ENCODE peak calls at places on chromosomes 4 and X, in six cellular contexts. I is mammary epithelial cell, O is transverse colon, Z is Caco-2, G is endothelial cell of umbilical vein, K is upper lobe of right lung. W is an unnamed sample.

GRCh38 chr4:155207534-155208257 is 740 bp upstream of the NPY2R start:
- DNase-seq in I (peak; percentile 1), O (peak; percentile 7), Z (no peak), G (peak; percentile 26), K (no peak), W (no peak)

GRCh38 chr4:93184093-93184492 is 644.5 kb upstream of the ATOH1 start:
- DNase-seq in I (no peak), O (no peak), Z (no peak), G (no peak), K (no peak), W (no peak)

GRCh38 chr4:3304831-3305609 is 12.2 kb downstream of the RGS12 start:
- DNase-seq in I (no peak), O (no peak), Z (no peak), G (peak; percentile 76), K (peak; percentile 56), W (no peak)

GRCh38 chr4:5973033-5973432 is 45.2 kb downstream of the C4orf50 start:
- DNase-seq in I (no peak), O (no peak), Z (no peak), G (no peak), K (peak; percentile 31), W (no peak)

GRCh38 chr4:54473077-54473545 is 184.6 kb upstream of the KIT start:
- DNase-seq in I (peak; percentile 32), O (no peak), Z (peak; percentile 39), G (no peak), K (no peak), W (no peak)

GRCh38 chr4:183838987-183839712 is 66.0 kb upstream of the STOX2 start:
- DNase-seq in I (no peak), O (no peak), Z (no peak), G (peak; percentile 22), K (no peak), W (no peak)

GRCh38 chr4:142396279-142396678 is 449.8 kb downstream of the INPP4B start:
- DNase-seq in I (peak; percentile 73), O (no peak), Z (no peak), G (peak; percentile 42), K (no peak), W (no peak)

GRCh38 chrX:292900-293897 is 12.0 kb downstream of the PLCXD1 start:
- DNase-seq in I (no peak), O (no peak), Z (no peak), G (no peak), K (peak; percentile 56), W (no peak)

GRCh38 chrX:124098089-124098488 is 136.6 kb downstream of the STAG2 start:
- DNase-seq in I (peak; percentile 8), O (no peak), Z (no peak), G (peak; percentile 15), K (no peak), W (no peak)

GRCh38 chrX:71198066-71198465 is 25.0 kb upstream of the GJB1 start:
- DNase-seq in I (no peak), O (no peak), Z (no peak), G (no peak), K (no peak), W (no peak)

GRCh38 chrX:79572566-79572965 is 205.4 kb upstream of the ITM2A start:
- DNase-seq in I (no peak), O (no peak), Z (no peak), G (no peak), K (no peak), W (no peak)

GRCh38 chr4:87937523-87937922 is 38.0 kb upstream of the SPP1 start:
- DNase-seq in I (no peak), O (no peak), Z (no peak), G (no peak), K (no peak), W (no peak)

GRCh38 chr4:183499389-183499788 is 5.5 kb upstream of the ING2 start:
- DNase-seq in I (no peak), O (no peak), Z (no peak), G (peak; percentile 73), K (no peak), W (no peak)

GRCh38 chr4:48028654-48029053 is 12.1 kb downstream of the NIPAL1 start:
- DNase-seq in I (no peak), O (no peak), Z (no peak), G (no peak), K (no peak), W (no peak)

GRCh38 chr4:164536829-164537228 is 217.1 kb upstream of the SMIM31 start:
- DNase-seq in I (peak; percentile 96), O (no peak), Z (no peak), G (no peak), K (no peak), W (peak; percentile 4)

GRCh38 chrX:94454606-94455005 is 780.6 kb downstream of the FAM133A start:
- DNase-seq in I (no peak), O (no peak), Z (no peak), G (no peak), K (no peak), W (no peak)

GRCh38 chr4:8573266-8573665 is 6.9 kb upstream of the GPR78 start:
- DNase-seq in I (no peak), O (no peak), Z (peak; percentile 9), G (no peak), K (peak; percentile 28), W (no peak)

GRCh38 chr4:186291256-186291890 is 25.4 kb downstream of the F11 start:
- DNase-seq in I (no peak), O (no peak), Z (no peak), G (no peak), K (no peak), W (no peak)

GRCh38 chrX:17707731-17708130 is 29.6 kb upstream of the SCML1 start:
- DNase-seq in I (peak; percentile 33), O (no peak), Z (no peak), G (no peak), K (no peak), W (no peak)

GRCh38 chr4:89836031-89836777 is 757 bp downstream of the SNCA start:
- DNase-seq in I (peak; percentile 47), O (no peak), Z (no peak), G (peak; percentile 42), K (peak; percentile 58), W (no peak)

GRCh38 chrX:149830192-149830873 is 48.6 kb downstream of the MAGEA9 start:
- DNase-seq in I (peak; percentile 42), O (no peak), Z (no peak), G (peak; percentile 2), K (no peak), W (no peak)

GRCh38 chr4:95300304-95300703 is 248.5 kb downstream of the UNC5C start:
- DNase-seq in I (no peak), O (no peak), Z (no peak), G (peak; percentile 16), K (no peak), W (no peak)

GRCh38 chrX:39900788-39901170 is 197.0 kb downstream of the BCOR start:
- DNase-seq in I (no peak), O (no peak), Z (no peak), G (no peak), K (no peak), W (no peak)

DNA sequence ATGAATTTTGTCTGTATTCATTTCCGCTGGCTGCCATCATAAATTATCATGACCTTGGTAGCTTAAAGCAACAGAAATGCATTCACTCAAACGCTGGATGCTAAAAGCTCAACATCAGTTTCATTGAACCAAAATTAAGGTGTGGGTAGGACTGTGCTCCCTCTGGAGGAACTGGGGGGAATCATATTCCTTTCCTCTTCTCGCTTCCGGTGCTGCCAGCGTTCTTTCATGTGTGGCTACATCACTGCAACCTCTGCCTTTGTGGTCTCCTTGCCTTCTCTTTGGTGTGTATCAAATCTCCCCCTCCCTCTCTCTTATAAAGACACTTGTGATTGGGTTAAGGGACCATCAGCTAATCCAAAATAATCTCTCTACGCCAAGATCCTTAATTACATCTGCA is 39.5 kb downstream of the NEIL3 start:
- DNase-seq in I (no peak), O (no peak), Z (no peak), G (no peak), K (no peak), W (no peak)
- TF ChIP-seq CTCF in I (no peak), O (no peak), Z (no peak), G (no peak), K (no peak), W (no peak)

GRCh38 chr4:187578103-187578502 is 417.5 kb upstream of the ZFP42 start:
- DNase-seq in I (no peak), O (no peak), Z (no peak), G (no peak), K (no peak), W (no peak)

GRCh38 chr4:187576751-187577150 is 418.8 kb upstream of the ZFP42 start:
- DNase-seq in I (no peak), O (no peak), Z (no peak), G (no peak), K (no peak), W (no peak)
- H3K27me3 ChIP-seq in I (no peaks in the 10 kb centered on the region), O (no peaks in the 10 kb centered on the region), Z (no peaks in the 10 kb centered on the region), G (no peaks in the 10 kb centered on the region), K (no peaks in the 10 kb centered on the region), W (no peaks in the 10 kb centered on the region)

GRCh38 chr4:81550005-81550896 is 78.5 kb upstream of the RASGEF1B start:
- DNase-seq in I (no peak), O (no peak), Z (no peak), G (no peak), K (no peak), W (no peak)

GRCh38 chr4:81541546-81541945 is 69.8 kb upstream of the RASGEF1B start:
- DNase-seq in I (no peak), O (no peak), Z (no peak), G (no peak), K (no peak), W (no peak)

GRCh38 chr4:81546777-81547176 is 75.1 kb upstream of the RASGEF1B start:
- DNase-seq in I (no peak), O (no peak), Z (no peak), G (no peak), K (no peak), W (no peak)
- H3K4me3 ChIP-seq in I (no peak overlapping the region), O (no peak overlapping the region), Z (no peak overlapping the region), G (no peak overlapping the region), K (no peak overlapping the region), W (no peak overlapping the region)

GRCh38 chr4:52172166-52172565 is 121.1 kb downstream of the SPATA18 start:
- DNase-seq in I (peak; percentile 9), O (no peak), Z (no peak), G (no peak), K (no peak), W (no peak)
- TF ChIP-seq CTCF in I (peak; percentile 46), O (peak; percentile 7), Z (no peak), G (peak; percentile 6), K (peak; percentile 18), W (peak; percentile 39)

DNA sequence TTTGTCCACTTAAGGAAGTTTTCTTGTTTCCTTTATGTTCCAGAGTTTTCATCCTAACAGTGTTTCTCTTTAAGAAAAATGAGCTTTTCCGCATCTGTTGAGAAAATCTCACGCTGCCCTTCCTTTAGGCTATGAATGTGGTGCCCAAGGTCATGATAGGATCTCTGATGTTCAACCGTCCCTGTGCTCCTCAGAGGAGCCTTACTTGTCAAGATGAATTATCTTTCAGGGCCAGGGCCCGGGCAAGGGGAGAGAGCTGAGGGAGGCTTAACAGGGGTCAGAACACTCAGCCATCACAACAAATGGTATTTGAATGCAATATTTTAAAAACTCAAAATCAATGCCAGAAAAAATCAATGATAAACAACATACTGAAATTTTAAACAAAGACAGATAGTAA is 6.2 kb upstream of the NELFA start:
- DNase-seq in I (no peak), O (no peak), Z (no peak), G (no peak), K (no peak), W (no peak)
- H3K27me3 ChIP-seq in I (peaks cover 3% of the 10 kb centered on the region), O (no peaks in the 10 kb centered on the region), Z (no peaks in the 10 kb centered on the region), G (no peaks in the 10 kb centered on the region), K (peaks cover 7% of the 10 kb centered on the region), W (no peaks in the 10 kb centered on the region)

W was measured in BJ.